ENCODE peak calls at places on chromosomes 4 and X, in six cellular contexts. One of them, this sample, is unnamed.

GRCh38 chr4:150242820-150243458 is 164.7 kb downstream of the DCLK2 start:
- DNase-seq in BJ: no peak
- DNase-seq in left ventricle myocardium inferior: no peak
- DNase-seq in body of pancreas: peak; percentile 18
- DNase-seq in pancreas: peak; percentile 41
- DNase-seq in foreskin fibroblast: peak; percentile 67
- DNase-seq in this sample: no peak

GRCh38 chr4:40152642-40153041 is 44.2 kb upstream of the RHOH start:
- DNase-seq in pancreas: no peak
- DNase-seq in BJ: no peak
- DNase-seq in left ventricle myocardium inferior: no peak
- DNase-seq in body of pancreas: no peak
- DNase-seq in foreskin fibroblast: no peak
- DNase-seq in this sample: no peak

GRCh38 chr4:1749826-1750225 is 28.5 kb downstream of the TACC3 start:
- DNase-seq in BJ: no peak
- DNase-seq in left ventricle myocardium inferior: no peak
- DNase-seq in body of pancreas: no peak
- DNase-seq in foreskin fibroblast: no peak
- DNase-seq in pancreas: no peak
- DNase-seq in this sample: no peak

GRCh38 chrX:12701625-12702024 is 89.6 kb upstream of the PRPS2 start:
- DNase-seq in pancreas: peak; percentile 70
- DNase-seq in left ventricle myocardium inferior: peak; percentile 19
- DNase-seq in foreskin fibroblast: peak; percentile 61
- DNase-seq in body of pancreas: peak; percentile 77
- DNase-seq in BJ: peak; percentile 1
- DNase-seq in this sample: peak; percentile 7

GRCh38 chr4:117447925-117448324 is 362.5 kb upstream of the TRAM1L1 start:
- DNase-seq in left ventricle myocardium inferior: no peak
- DNase-seq in BJ: no peak
- DNase-seq in foreskin fibroblast: no peak
- DNase-seq in pancreas: no peak
- DNase-seq in body of pancreas: no peak
- DNase-seq in this sample: no peak

GRCh38 chr4:101264993-101265815 is 82.1 kb downstream of the PPP3CA start:
- DNase-seq in left ventricle myocardium inferior: no peak
- DNase-seq in body of pancreas: no peak
- DNase-seq in BJ: no peak
- DNase-seq in foreskin fibroblast: no peak
- DNase-seq in pancreas: no peak
- DNase-seq in this sample: no peak

GRCh38 chrX:128717635-128718578 is 665.7 kb upstream of the ACTRT1 start:
- DNase-seq in body of pancreas: no peak
- DNase-seq in pancreas: no peak
- DNase-seq in BJ: no peak
- DNase-seq in left ventricle myocardium inferior: no peak
- DNase-seq in foreskin fibroblast: no peak
- DNase-seq in this sample: no peak

GRCh38 chr4:99670409-99671073 is 12.9 kb upstream of the C4orf54 start:
- DNase-seq in left ventricle myocardium inferior: no peak
- DNase-seq in body of pancreas: peak; percentile 54
- DNase-seq in foreskin fibroblast: no peak
- DNase-seq in pancreas: no peak
- DNase-seq in BJ: no peak
- DNase-seq in this sample: no peak

GRCh38 chr4:10113362-10114047 is 3.1 kb downstream of the WDR1 start:
- DNase-seq in foreskin fibroblast: no peak
- DNase-seq in body of pancreas: no peak
- DNase-seq in left ventricle myocardium inferior: no peak
- DNase-seq in BJ: no peak
- DNase-seq in pancreas: no peak
- DNase-seq in this sample: no peak

GRCh38 chrX:123859828-123860505 is at the start of gene XIAP:
- DNase-seq in left ventricle myocardium inferior: peak; percentile 82
- DNase-seq in body of pancreas: peak; percentile 88
- DNase-seq in foreskin fibroblast: peak; percentile 92
- DNase-seq in BJ: peak; percentile 42
- DNase-seq in pancreas: peak; percentile 85
- DNase-seq in this sample: peak; percentile 35

GRCh38 chr4:99894998-99895397 is 771 bp upstream of the LAMTOR3 start:
- DNase-seq in body of pancreas: no peak
- DNase-seq in foreskin fibroblast: no peak
- DNase-seq in pancreas: peak; percentile 11
- DNase-seq in left ventricle myocardium inferior: no peak
- DNase-seq in BJ: no peak
- DNase-seq in this sample: no peak

GRCh38 chr4:145557720-145558119 is 61.5 kb upstream of the MMAA start:
- DNase-seq in pancreas: peak; percentile 71
- DNase-seq in left ventricle myocardium inferior: peak; percentile 41
- DNase-seq in body of pancreas: peak; percentile 65
- DNase-seq in foreskin fibroblast: peak; percentile 83
- DNase-seq in BJ: no peak
- DNase-seq in this sample: peak; percentile 46

GRCh38 chr4:24686866-24687672 is 102.7 kb upstream of the DHX15 start:
- DNase-seq in pancreas: peak; percentile 27
- DNase-seq in BJ: no peak
- DNase-seq in left ventricle myocardium inferior: peak; percentile 35
- DNase-seq in foreskin fibroblast: peak; percentile 39
- DNase-seq in body of pancreas: peak; percentile 33
- DNase-seq in this sample: no peak

GRCh38 chrX:147832707-147833348 is 78.9 kb upstream of the FMR1 start:
- DNase-seq in BJ: no peak
- DNase-seq in left ventricle myocardium inferior: no peak
- DNase-seq in foreskin fibroblast: no peak
- DNase-seq in pancreas: no peak
- DNase-seq in body of pancreas: no peak
- DNase-seq in this sample: no peak

GRCh38 chr4:136457004-136457403 is 1075.3 kb downstream of the PCDH18 start:
- DNase-seq in BJ: no peak
- DNase-seq in foreskin fibroblast: no peak
- DNase-seq in body of pancreas: no peak
- DNase-seq in pancreas: no peak
- DNase-seq in left ventricle myocardium inferior: no peak
- DNase-seq in this sample: no peak

GRCh38 chrX:147803948-147804347 is 107.8 kb upstream of the FMR1 start:
- DNase-seq in body of pancreas: peak; percentile 2
- DNase-seq in BJ: no peak
- DNase-seq in foreskin fibroblast: no peak
- DNase-seq in left ventricle myocardium inferior: no peak
- DNase-seq in pancreas: no peak
- DNase-seq in this sample: no peak

GRCh38 chr4:27702710-27703431 is 842.2 kb downstream of the STIM2 start:
- DNase-seq in left ventricle myocardium inferior: no peak
- DNase-seq in body of pancreas: no peak
- DNase-seq in pancreas: no peak
- DNase-seq in BJ: no peak
- DNase-seq in foreskin fibroblast: no peak
- DNase-seq in this sample: no peak

GRCh38 chr4:74278490-74278889 is 29.8 kb upstream of the EPGN start:
- DNase-seq in foreskin fibroblast: no peak
- DNase-seq in BJ: no peak
- DNase-seq in body of pancreas: no peak
- DNase-seq in pancreas: no peak
- DNase-seq in left ventricle myocardium inferior: no peak
- DNase-seq in this sample: no peak

GRCh38 chrX:102744307-102744706 is 23.8 kb downstream of the GPRASP3 start:
- DNase-seq in body of pancreas: no peak
- DNase-seq in pancreas: no peak
- DNase-seq in foreskin fibroblast: no peak
- DNase-seq in BJ: no peak
- DNase-seq in left ventricle myocardium inferior: no peak
- DNase-seq in this sample: no peak

GRCh38 chrX:24493740-24494543 is 28.9 kb downstream of the PDK3 start:
- DNase-seq in left ventricle myocardium inferior: no peak
- DNase-seq in pancreas: no peak
- DNase-seq in foreskin fibroblast: no peak
- DNase-seq in body of pancreas: no peak
- DNase-seq in BJ: no peak
- DNase-seq in this sample: no peak

GRCh38 chrX:103584606-103585005 is 709 bp upstream of the TCEAL4 start:
- DNase-seq in BJ: no peak
- DNase-seq in foreskin fibroblast: peak; percentile 12
- DNase-seq in body of pancreas: no peak
- DNase-seq in pancreas: no peak
- DNase-seq in left ventricle myocardium inferior: no peak
- DNase-seq in this sample: no peak

GRCh38 chr4:180086480-180087170 is 2156.6 kb upstream of the TENM3 start:
- DNase-seq in body of pancreas: no peak
- DNase-seq in pancreas: no peak
- DNase-seq in left ventricle myocardium inferior: no peak
- DNase-seq in foreskin fibroblast: no peak
- DNase-seq in BJ: no peak
- DNase-seq in this sample: no peak

GRCh38 chr4:168537556-168537955 is 40.7 kb downstream of the PALLD start:
- DNase-seq in pancreas: no peak
- DNase-seq in body of pancreas: no peak
- DNase-seq in left ventricle myocardium inferior: no peak
- DNase-seq in BJ: no peak
- DNase-seq in foreskin fibroblast: no peak
- DNase-seq in this sample: no peak

GRCh38 chr4:168537086-168537485 is 40.2 kb downstream of the PALLD start:
- DNase-seq in pancreas: no peak
- DNase-seq in BJ: no peak
- DNase-seq in left ventricle myocardium inferior: no peak
- DNase-seq in body of pancreas: no peak
- DNase-seq in foreskin fibroblast: no peak
- DNase-seq in this sample: no peak

GRCh38 chr4:168541608-168541953 is 44.7 kb downstream of the PALLD start:
- DNase-seq in body of pancreas: no peak
- DNase-seq in left ventricle myocardium inferior: no peak
- DNase-seq in foreskin fibroblast: peak; percentile 78
- DNase-seq in pancreas: no peak
- DNase-seq in BJ: no peak
- DNase-seq in this sample: no peak

GRCh38 chr4:168540865-168541607 is 44.2 kb downstream of the PALLD start:
- DNase-seq in foreskin fibroblast: no peak
- DNase-seq in left ventricle myocardium inferior: no peak
- DNase-seq in body of pancreas: no peak
- DNase-seq in pancreas: no peak
- DNase-seq in BJ: no peak
- DNase-seq in this sample: no peak

DNA sequence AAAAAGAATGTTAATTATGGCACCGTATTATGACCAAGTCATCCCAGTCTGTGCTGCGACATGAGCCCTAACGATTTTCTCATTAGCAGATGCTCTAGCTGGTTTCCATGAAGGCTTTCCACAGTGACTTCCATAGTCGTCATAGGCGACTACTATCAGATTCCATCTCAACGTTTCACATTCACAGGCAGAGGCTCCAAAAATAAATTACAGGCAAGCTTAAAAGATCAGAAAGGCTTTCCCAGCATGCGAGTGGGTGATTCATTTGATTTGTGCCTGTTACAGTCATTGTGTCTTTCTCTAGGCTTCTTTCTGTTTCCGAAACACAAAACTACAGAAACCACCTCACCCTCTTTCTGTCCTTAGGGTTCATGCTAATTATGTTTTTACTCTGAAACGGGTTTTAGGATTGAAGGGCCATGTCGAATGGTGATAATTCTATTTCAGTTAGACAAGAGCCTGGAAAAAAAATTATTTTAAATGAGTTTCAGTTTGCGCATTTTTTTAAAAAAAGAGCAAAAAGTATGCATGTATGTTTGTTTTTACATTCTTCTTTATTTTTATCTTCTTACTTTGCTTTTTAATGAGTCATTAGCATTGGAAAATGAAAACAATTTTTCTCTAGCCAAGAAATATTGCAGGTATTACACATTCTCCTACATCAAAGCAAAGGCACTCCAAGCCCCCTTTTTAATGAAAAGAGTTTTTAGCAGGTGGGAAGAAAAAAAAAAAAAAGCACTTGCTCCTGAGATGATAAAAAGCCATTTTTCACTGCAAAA is 43.4 kb downstream of the PALLD start:
- DNase-seq in pancreas: no peak
- DNase-seq in body of pancreas: no peak
- DNase-seq in BJ: no peak
- DNase-seq in foreskin fibroblast: peak; percentile 24
- DNase-seq in left ventricle myocardium inferior: no peak
- DNase-seq in this sample: no peak
- H3K4me3 ChIP-seq in pancreas: no peak overlapping the region
- H3K4me3 ChIP-seq in body of pancreas: no peak overlapping the region
- H3K4me3 ChIP-seq in BJ: no peak overlapping the region
- H3K4me3 ChIP-seq in foreskin fibroblast: no peak overlapping the region
- H3K4me3 ChIP-seq in left ventricle myocardium inferior: no peak overlapping the region
- H3K4me3 ChIP-seq in this sample: no peak overlapping the region

DNA sequence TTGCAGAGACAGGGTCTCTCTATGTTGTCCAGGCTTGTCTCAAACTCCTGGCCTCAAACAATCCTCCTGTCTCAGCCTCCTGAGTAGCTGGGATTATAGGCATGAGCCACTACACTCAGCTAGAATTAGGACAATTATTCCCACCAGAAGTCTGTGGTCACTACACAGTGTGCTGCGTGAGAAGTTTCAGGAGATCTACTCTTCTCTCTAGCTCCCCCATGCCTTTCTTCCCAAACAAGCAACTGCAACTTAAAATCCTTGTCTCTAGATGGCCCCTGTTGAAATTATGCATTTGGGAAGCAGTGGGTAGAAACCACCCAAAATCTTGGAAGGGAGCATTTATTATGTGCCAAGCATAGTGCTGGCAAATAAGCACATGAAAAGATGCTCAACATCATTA is 21.1 kb upstream of the MAP7D3 start:
- DNase-seq in left ventricle myocardium inferior: no peak
- DNase-seq in BJ: no peak
- DNase-seq in body of pancreas: no peak
- DNase-seq in pancreas: no peak
- DNase-seq in foreskin fibroblast: peak; percentile 29
- DNase-seq in this sample: no peak
- TF ChIP-seq CTCF in left ventricle myocardium inferior: no peak
- TF ChIP-seq CTCF in BJ: peak; percentile 16
- TF ChIP-seq CTCF in body of pancreas: no peak
- TF ChIP-seq CTCF in pancreas: no peak
- TF ChIP-seq CTCF in foreskin fibroblast: peak; percentile 15
- TF ChIP-seq CTCF in this sample: no peak

GRCh38 chr4:187184513-187184912 is 460.9 kb upstream of the FAT1 start:
- DNase-seq in BJ: no peak
- DNase-seq in body of pancreas: no peak
- DNase-seq in left ventricle myocardium inferior: no peak
- DNase-seq in foreskin fibroblast: no peak
- DNase-seq in pancreas: no peak
- DNase-seq in this sample: no peak
- H3K4me3 ChIP-seq in BJ: no peak overlapping the region
- H3K4me3 ChIP-seq in body of pancreas: no peak overlapping the region
- H3K4me3 ChIP-seq in left ventricle myocardium inferior: no peak overlapping the region
- H3K4me3 ChIP-seq in foreskin fibroblast: no peak overlapping the region
- H3K4me3 ChIP-seq in pancreas: no peak overlapping the region
- H3K4me3 ChIP-seq in this sample: no peak overlapping the region

DNA sequence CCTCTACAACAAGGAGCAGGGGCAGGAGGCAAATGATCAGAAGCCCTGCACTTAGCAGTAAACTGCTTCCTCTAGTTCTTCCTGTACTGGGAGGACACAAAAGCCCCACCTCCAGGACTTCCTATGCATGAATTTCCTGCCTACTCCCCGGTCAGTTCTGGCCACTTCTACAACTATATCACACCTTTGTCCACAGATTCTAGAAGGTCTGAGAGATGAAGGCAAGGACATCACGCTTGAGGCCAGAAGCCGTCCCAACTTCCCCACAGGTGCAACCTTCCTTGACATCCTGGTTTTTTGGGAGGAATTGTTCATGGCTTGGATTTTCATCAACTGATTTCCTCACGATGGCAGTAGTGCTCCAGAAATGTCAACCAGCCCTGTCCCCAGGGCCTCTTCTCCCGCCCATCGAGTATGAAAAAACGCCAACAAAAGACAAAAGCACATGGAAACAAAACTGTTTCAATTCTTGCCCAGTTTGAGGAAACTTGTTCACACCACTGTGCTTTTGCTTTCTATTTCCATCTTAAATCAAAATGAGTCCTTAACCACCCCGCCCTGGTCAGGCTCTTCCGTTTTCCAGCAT is 206.5 kb upstream of the STK26 start:
- DNase-seq in body of pancreas: peak; percentile 46
- DNase-seq in left ventricle myocardium inferior: no peak
- DNase-seq in BJ: no peak
- DNase-seq in pancreas: peak; percentile 89
- DNase-seq in foreskin fibroblast: peak; percentile 63
- DNase-seq in this sample: no peak
- TF ChIP-seq CTCF in body of pancreas: peak; percentile 18
- TF ChIP-seq CTCF in left ventricle myocardium inferior: peak; percentile 45
- TF ChIP-seq CTCF in BJ: peak; percentile 1
- TF ChIP-seq CTCF in pancreas: peak; percentile 23
- TF ChIP-seq CTCF in foreskin fibroblast: peak; percentile 2
- TF ChIP-seq CTCF in this sample: no peak

This sample was measured in HFF-Myc.